ENCODE peak calls at places on chromosomes 4 and X, in six cellular contexts. X, S, A, T, B and Y are unnamed samples.

GRCh38 chr4:133320576-133321170 is 171.6 kb downstream of the PCDH10 start:
- DNase-seq in T (no peak), B (no peak), S (peak; percentile 3), X (peak; percentile 21), A (peak; percentile 33), Y (peak; percentile 12)

GRCh38 chrX:153935326-153935851 is 552 bp upstream of the NAA10 start:
- DNase-seq in B (peak; percentile 54), T (no peak), X (no peak), S (no peak), A (no peak), Y (no peak)

GRCh38 chrX:1802912-1803311 is 188.1 kb downstream of the ASMT start:
- DNase-seq in B (no peak), X (no peak), T (no peak), A (no peak), S (no peak), Y (no peak)

GRCh38 chrX:46381630-46382029 is 163.6 kb downstream of the ZNF674 start:
- DNase-seq in T (peak; percentile 4), A (peak; percentile 8), X (no peak), B (peak; percentile 46), S (peak; percentile 17), Y (no peak)

GRCh38 chrX:100449696-100450606 is 39.9 kb upstream of the PCDH19 start:
- DNase-seq in B (no peak), A (no peak), X (no peak), S (no peak), T (no peak), Y (no peak)

GRCh38 chr4:61923179-61923578 is 723.1 kb downstream of the ADGRL3 start:
- DNase-seq in S (no peak), A (no peak), X (no peak), B (no peak), T (no peak), Y (no peak)

GRCh38 chrX:10350221-10350620 is 193.4 kb downstream of the CLCN4 start:
- DNase-seq in S (no peak), T (no peak), B (no peak), X (no peak), A (no peak), Y (no peak)

GRCh38 chrX:140091276-140091886 is 126.1 kb upstream of the CXorf66 start:
- DNase-seq in X (peak; percentile 1), T (no peak), A (no peak), B (peak; percentile 57), S (no peak), Y (peak; percentile 26)

GRCh38 chr4:115090483-115091075 is 22.8 kb downstream of the NDST4 start:
- DNase-seq in A (peak; percentile 32), S (peak; percentile 0), T (no peak), B (no peak), X (no peak), Y (peak; percentile 5)

DNA sequence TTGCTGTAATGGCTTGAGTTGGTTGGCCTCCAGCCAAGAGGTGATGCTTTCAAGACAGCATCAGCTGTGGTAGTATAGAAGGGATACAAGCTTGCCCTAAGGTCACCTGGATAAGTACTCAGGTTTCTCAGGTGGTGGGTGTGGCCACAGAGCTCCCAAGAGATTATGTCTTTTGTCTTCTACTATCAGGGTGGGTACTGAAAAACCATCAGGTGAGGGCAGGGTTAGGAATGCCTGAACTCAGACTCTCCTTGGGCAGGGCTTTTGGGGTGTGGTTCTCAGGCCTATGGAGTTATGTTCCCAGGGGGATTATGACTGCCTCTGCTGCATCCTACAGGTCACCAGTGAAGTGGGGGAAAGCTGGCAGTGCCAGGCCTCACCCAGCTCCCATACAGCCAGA is 654.6 kb upstream of the GALNT7 start:
- DNase-seq in T (no peak), A (no peak), X (no peak), B (no peak), S (no peak), Y (no peak)
- TF ChIP-seq CEBPB in T (no peak), A (no peak), X (no peak), B (no peak), S (no peak), Y (no peak)

GRCh38 chr4:155995069-155995468 is 41.4 kb upstream of the CTSO start:
- DNase-seq in S (no peak), X (no peak), B (no peak), A (no peak), T (no peak), Y (no peak)

GRCh38 chr4:155999743-156000142 is 46.1 kb upstream of the CTSO start:
- DNase-seq in S (no peak), T (no peak), B (peak; percentile 80), A (peak; percentile 0), X (no peak), Y (no peak)
- TF ChIP-seq CEBPB in S (no peak), T (no peak), B (no peak), A (no peak), X (no peak), Y (no peak)

GRCh38 chr4:8342651-8343050 is 73.1 kb downstream of the HTRA3 start:
- DNase-seq in T (no peak), X (no peak), A (no peak), B (peak; percentile 80), S (no peak), Y (no peak)

GRCh38 chr4:8343967-8344331 is 74.4 kb downstream of the HTRA3 start:
- DNase-seq in T (no peak), B (no peak), A (no peak), X (no peak), S (no peak), Y (no peak)

GRCh38 chr4:8344387-8344786 is 74.8 kb downstream of the HTRA3 start:
- DNase-seq in S (no peak), X (no peak), B (no peak), T (no peak), A (no peak), Y (no peak)

GRCh38 chr4:8341691-8342090 is 72.1 kb downstream of the HTRA3 start:
- DNase-seq in A (no peak), X (no peak), T (no peak), B (no peak), S (no peak), Y (no peak)

DNA sequence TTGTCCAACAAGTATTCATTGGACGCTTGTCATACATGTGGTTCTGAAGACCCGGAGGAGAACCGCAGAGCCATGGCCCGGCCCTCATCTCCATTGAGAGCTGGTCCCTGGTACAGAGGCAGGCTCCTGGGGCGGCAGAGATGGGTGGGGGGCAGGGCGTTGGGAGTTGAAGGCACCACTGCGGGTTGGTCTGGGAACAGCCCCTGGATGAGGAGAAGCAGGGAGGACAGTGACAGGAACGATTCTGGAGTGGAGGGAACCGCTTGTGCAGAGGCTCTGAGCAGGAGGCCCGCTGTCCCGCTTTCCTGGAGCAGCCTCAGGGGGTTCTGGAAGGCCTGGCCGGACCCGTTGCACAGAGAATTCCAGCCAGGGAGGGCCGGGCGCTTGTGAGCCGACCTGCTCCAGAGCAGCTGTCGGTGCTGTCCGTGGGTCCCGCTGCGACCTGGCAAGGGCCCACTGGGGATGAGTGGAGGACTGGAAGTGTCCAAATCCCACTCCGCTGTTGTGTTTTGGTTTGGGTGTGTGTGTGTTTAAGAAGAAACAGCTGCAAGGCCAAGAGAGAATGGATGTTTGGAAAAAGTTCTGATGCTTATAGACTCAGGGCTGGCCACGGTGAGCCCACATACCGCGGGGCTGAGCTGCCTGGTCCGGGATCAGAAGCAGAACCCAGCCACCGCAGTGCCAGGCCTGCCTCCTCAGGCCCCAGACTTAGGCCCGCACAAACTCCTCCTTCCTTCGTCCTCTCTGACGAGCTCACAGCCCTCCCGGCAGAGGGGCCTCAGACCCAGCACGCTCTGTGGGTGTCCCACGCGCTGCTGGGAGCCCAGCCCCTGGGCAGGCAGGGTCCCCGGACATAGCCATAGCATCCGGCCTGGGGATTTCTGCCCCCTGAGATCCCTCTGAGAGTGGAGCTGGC is 73.8 kb downstream of the HTRA3 start:
- DNase-seq in T (no peak), X (no peak), A (no peak), B (no peak), S (no peak), Y (no peak)
- TF ChIP-seq CEBPB in T (no peak), X (no peak), A (no peak), B (no peak), S (no peak), Y (no peak)

GRCh38 chrX:133989993-133990392 is 4.6 kb upstream of the GPC3 start:
- DNase-seq in X (no peak), A (no peak), S (no peak), B (no peak), T (no peak), Y (no peak)

GRCh38 chrX:133994576-133994975 is 9.2 kb upstream of the GPC3 start:
- DNase-seq in B (no peak), X (no peak), A (no peak), T (no peak), S (no peak), Y (no peak)

GRCh38 chrX:133995759-133996158 is 10.4 kb upstream of the GPC3 start:
- DNase-seq in A (no peak), B (no peak), S (no peak), T (no peak), X (no peak), Y (no peak)

GRCh38 chrX:133991814-133992213 is 6.4 kb upstream of the GPC3 start:
- DNase-seq in X (no peak), T (no peak), B (no peak), A (no peak), S (no peak), Y (no peak)

GRCh38 chrX:133992877-133993276 is 7.5 kb upstream of the GPC3 start:
- DNase-seq in T (no peak), X (no peak), A (no peak), S (no peak), B (no peak), Y (no peak)
- TF ChIP-seq CEBPB in T (no peak), X (no peak), A (no peak), S (no peak), B (no peak), Y (no peak)

GRCh38 chrX:29693912-29694311 is 521.5 kb upstream of the MAGEB2 start:
- DNase-seq in A (no peak), S (no peak), X (no peak), B (no peak), T (no peak), Y (no peak)

GRCh38 chrX:29687687-29688086 is 527.7 kb upstream of the MAGEB2 start:
- DNase-seq in A (no peak), B (no peak), T (no peak), X (no peak), S (peak; percentile 76), Y (no peak)

GRCh38 chrX:29691044-29691443 is 524.3 kb upstream of the MAGEB2 start:
- DNase-seq in B (no peak), T (no peak), S (no peak), X (no peak), A (no peak), Y (no peak)

DNA sequence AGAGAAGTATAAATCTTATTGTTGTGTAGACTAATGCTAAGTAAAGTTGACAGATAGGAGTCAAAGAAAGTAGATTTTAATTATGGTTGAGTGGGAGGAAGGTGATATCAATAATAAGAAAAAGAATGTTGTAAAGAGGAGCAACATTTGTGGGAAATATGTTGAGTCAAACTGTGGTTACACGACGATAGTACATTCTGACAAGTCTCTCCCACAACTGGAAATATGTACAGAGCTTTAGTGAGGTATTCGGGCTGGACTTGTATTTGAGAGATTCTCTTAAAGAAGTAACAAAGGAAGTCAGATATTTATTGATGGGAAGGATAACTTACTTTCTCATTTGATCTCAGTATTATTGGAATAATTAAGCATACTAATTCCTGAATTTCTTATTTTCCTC is 525.3 kb upstream of the MAGEB2 start:
- DNase-seq in X (no peak), A (no peak), B (no peak), S (peak; percentile 46), T (no peak), Y (no peak)
- TF ChIP-seq CEBPB in X (no peak), A (no peak), B (no peak), S (no peak), T (no peak), Y (no peak)

GRCh38 chr4:185381794-185382193 is 13.9 kb downstream of the LRP2BP start:
- DNase-seq in T (no peak), X (no peak), A (no peak), S (peak; percentile 24), B (no peak), Y (no peak)
- TF ChIP-seq CEBPB in T (no peak), X (no peak), A (no peak), S (peak; percentile 76), B (no peak), Y (no peak)